ENCODE peak calls at places on chromosomes 2 and 18, in ten cellular contexts. X is activated naive CD4-positive, alpha-beta T cell treated with anti-CD3 and anti-CD28 coated beads, Interleukin-2, amount 10 ng/mL, durations not matched to agents 7 days and 5 days; Q is GM12865; Z is heart right ventricle; G is NAMALWA; M is Calu3; W is stimulated activated CD8-positive, alpha-beta memory T cell treated with anti-CD3 and anti-CD28 coated beads, Interleukin-7, amount 100 ng/mL, for 4 hours; L is activated CD4-positive, alpha-beta T cell treated with anti-CD3 and anti-CD28 coated beads, Interleukin-2, amount 10 ng/mL, durations not matched to agents 7 days and 5 days; U is naive thymus-derived CD8-positive, alpha-beta T cell; A is NT2/D1. D is an unnamed sample.

GRCh38 chr2:182949572-182950189 is 83.2 kb upstream of the FRZB start:
- DNase-seq in W (no peak), Z (peak; percentile 19), Q (no peak), U (no peak), X (no peak), L (no peak), G (no peak), M (peak; percentile 9), A (no peak), D (no peak)

GRCh38 chr2:120831106-120831505 is 95.4 kb downstream of the GLI2 start:
- DNase-seq in U (no peak), M (no peak), Q (no peak), L (no peak), X (no peak), G (no peak), W (no peak), A (no peak), Z (no peak), D (no peak)

GRCh38 chr2:142030735-142031134 is 100.1 kb downstream of the LRP1B start:
- DNase-seq in M (no peak), G (no peak), Z (no peak), W (no peak), A (no peak), U (no peak), X (no peak), L (no peak), Q (no peak), D (no peak)

GRCh38 chr18:22493255-22493654 is 75.5 kb upstream of the CTAGE1 start:
- DNase-seq in Z (no peak), G (no peak), M (no peak), U (no peak), Q (no peak), X (no peak), W (no peak), L (no peak), A (no peak), D (no peak)

GRCh38 chr2:1502891-1503304 is 89.6 kb downstream of the TPO start:
- DNase-seq in W (no peak), G (no peak), U (peak; percentile 47), M (no peak), Z (no peak), X (no peak), L (no peak), A (no peak), Q (no peak), D (no peak)

GRCh38 chr2:55431982-55432627 is 12.4 kb upstream of the CCDC88A start:
- DNase-seq in W (no peak), X (no peak), M (no peak), U (no peak), Z (no peak), A (no peak), Q (peak; percentile 60), G (peak; percentile 64), L (no peak), D (no peak)

GRCh38 chr18:64287926-64288325 is 139.0 kb upstream of the LINC00305 start:
- DNase-seq in M (no peak), Z (no peak), L (no peak), U (no peak), X (no peak), A (no peak), Q (no peak), G (no peak), W (no peak), D (no peak)

GRCh38 chr2:40201425-40201824 is 250.5 kb downstream of the SLC8A1 start:
- DNase-seq in W (no peak), L (no peak), U (no peak), G (no peak), A (no peak), X (no peak), M (no peak), Z (no peak), Q (no peak), D (no peak)

GRCh38 chr2:65662654-65663432 is 230.4 kb upstream of the SPRED2 start:
- DNase-seq in Z (no peak), M (no peak), U (no peak), A (no peak), G (no peak), X (no peak), L (no peak), Q (no peak), W (no peak), D (no peak)

D was measured in stomach.